ENCODE peak calls at places on chromosome 12, in five cellular contexts. One of them, this sample, is unnamed.
A peak's percentile ranks its signal among the peaks of the same experiment; 100 is the strongest.

GRCh38 chr12:51683763-51684357 is 92.8 kb downstream of the SCN8A start:
- DNase-seq in MM.1S: no peak
- DNase-seq in AG09319: peak; percentile 50
- DNase-seq in glutamatergic neuron: no peak
- DNase-seq in HFF-Myc: no peak
- DNase-seq in this sample: no peak

GRCh38 chr12:92400006-92400405 is 254.4 kb upstream of the BTG1 start:
- DNase-seq in AG09319: no peak
- DNase-seq in MM.1S: no peak
- DNase-seq in glutamatergic neuron: no peak
- DNase-seq in HFF-Myc: no peak
- DNase-seq in this sample: no peak

GRCh38 chr12:32917094-32917611 is 20.6 kb upstream of the PKP2 start:
- DNase-seq in AG09319: no peak
- DNase-seq in HFF-Myc: no peak
- DNase-seq in glutamatergic neuron: no peak
- DNase-seq in MM.1S: no peak
- DNase-seq in this sample: no peak

GRCh38 chr12:70831538-70831937 is 89.0 kb downstream of the PTPRR start:
- DNase-seq in AG09319: no peak
- DNase-seq in glutamatergic neuron: no peak
- DNase-seq in HFF-Myc: no peak
- DNase-seq in MM.1S: peak; percentile 84
- DNase-seq in this sample: no peak

GRCh38 chr12:1630081-1630826 is 1.2 kb downstream of the WNT5B start:
- DNase-seq in MM.1S: no peak
- DNase-seq in AG09319: no peak
- DNase-seq in glutamatergic neuron: peak; percentile 73
- DNase-seq in HFF-Myc: no peak
- DNase-seq in this sample: no peak

GRCh38 chr12:57377103-57377840 is 53.6 kb downstream of the R3HDM2 start:
- DNase-seq in MM.1S: peak; percentile 6
- DNase-seq in AG09319: no peak
- DNase-seq in HFF-Myc: no peak
- DNase-seq in glutamatergic neuron: no peak
- DNase-seq in this sample: no peak

GRCh38 chr12:62210422-62210821 is 49.8 kb upstream of the USP15 start:
- DNase-seq in MM.1S: peak; percentile 56
- DNase-seq in HFF-Myc: peak; percentile 15
- DNase-seq in AG09319: peak; percentile 18
- DNase-seq in glutamatergic neuron: peak; percentile 58
- DNase-seq in this sample: peak; percentile 39

GRCh38 chr12:117114784-117115183 is 15.6 kb upstream of the TESC start:
- DNase-seq in MM.1S: no peak
- DNase-seq in AG09319: no peak
- DNase-seq in glutamatergic neuron: no peak
- DNase-seq in HFF-Myc: no peak
- DNase-seq in this sample: no peak

GRCh38 chr12:1184402-1184801 is 193.4 kb downstream of the ERC1 start:
- DNase-seq in glutamatergic neuron: no peak
- DNase-seq in AG09319: no peak
- DNase-seq in MM.1S: no peak
- DNase-seq in HFF-Myc: no peak
- DNase-seq in this sample: no peak

GRCh38 chr12:5568325-5568981 is 136.5 kb downstream of the NTF3 start:
- DNase-seq in MM.1S: no peak
- DNase-seq in glutamatergic neuron: no peak
- DNase-seq in HFF-Myc: no peak
- DNase-seq in AG09319: no peak
- DNase-seq in this sample: no peak

GRCh38 chr12:117506333-117506732 is 144.9 kb upstream of the NOS1 start:
- DNase-seq in glutamatergic neuron: no peak
- DNase-seq in MM.1S: no peak
- DNase-seq in HFF-Myc: no peak
- DNase-seq in AG09319: no peak
- DNase-seq in this sample: no peak

GRCh38 chr12:10562306-10562933 is 51.0 kb downstream of the MAGOHB start:
- DNase-seq in MM.1S: peak; percentile 40
- DNase-seq in HFF-Myc: no peak
- DNase-seq in glutamatergic neuron: no peak
- DNase-seq in AG09319: no peak
- DNase-seq in this sample: peak; percentile 42

GRCh38 chr12:89949457-89950195 is 241.0 kb upstream of the ATP2B1 start:
- DNase-seq in MM.1S: no peak
- DNase-seq in glutamatergic neuron: no peak
- DNase-seq in HFF-Myc: peak; percentile 93
- DNase-seq in AG09319: peak; percentile 54
- DNase-seq in this sample: peak; percentile 65

GRCh38 chr12:29230800-29231560 is 81.9 kb downstream of the FAR2 start:
- DNase-seq in glutamatergic neuron: no peak
- DNase-seq in HFF-Myc: no peak
- DNase-seq in MM.1S: no peak
- DNase-seq in AG09319: no peak
- DNase-seq in this sample: no peak

GRCh38 chr12:131072446-131073230 is 118.9 kb downstream of the ADGRD1 start:
- DNase-seq in HFF-Myc: no peak
- DNase-seq in AG09319: no peak
- DNase-seq in MM.1S: no peak
- DNase-seq in glutamatergic neuron: no peak
- DNase-seq in this sample: no peak

GRCh38 chr12:118307069-118307954 is 65.4 kb downstream of the TAOK3 start:
- DNase-seq in MM.1S: no peak
- DNase-seq in AG09319: peak; percentile 72
- DNase-seq in HFF-Myc: peak; percentile 70
- DNase-seq in glutamatergic neuron: no peak
- DNase-seq in this sample: peak; percentile 37

GRCh38 chr12:132795847-132796246 is 32.8 kb downstream of the GOLGA3 start:
- DNase-seq in HFF-Myc: no peak
- DNase-seq in MM.1S: no peak
- DNase-seq in glutamatergic neuron: no peak
- DNase-seq in AG09319: no peak
- DNase-seq in this sample: no peak

GRCh38 chr12:2904260-2904659 is 13.6 kb downstream of the TULP3 start:
- DNase-seq in HFF-Myc: no peak
- DNase-seq in AG09319: no peak
- DNase-seq in MM.1S: no peak
- DNase-seq in glutamatergic neuron: no peak
- DNase-seq in this sample: no peak

GRCh38 chr12:66755727-66756395 is 77.0 kb upstream of the GRIP1 start:
- DNase-seq in HFF-Myc: no peak
- DNase-seq in MM.1S: peak; percentile 56
- DNase-seq in AG09319: no peak
- DNase-seq in glutamatergic neuron: no peak
- DNase-seq in this sample: no peak

GRCh38 chr12:76259660-76260389 is 88.4 kb downstream of the BBS10 start:
- DNase-seq in glutamatergic neuron: no peak
- DNase-seq in HFF-Myc: peak; percentile 69
- DNase-seq in MM.1S: no peak
- DNase-seq in AG09319: peak; percentile 53
- DNase-seq in this sample: no peak

GRCh38 chr12:93707836-93708235 is 30.7 kb downstream of the CRADD start:
- DNase-seq in HFF-Myc: no peak
- DNase-seq in MM.1S: no peak
- DNase-seq in AG09319: no peak
- DNase-seq in glutamatergic neuron: no peak
- DNase-seq in this sample: no peak

GRCh38 chr12:117502633-117503032 is 141.2 kb upstream of the NOS1 start:
- DNase-seq in HFF-Myc: no peak
- DNase-seq in MM.1S: no peak
- DNase-seq in AG09319: no peak
- DNase-seq in glutamatergic neuron: no peak
- DNase-seq in this sample: no peak

GRCh38 chr12:85866929-85867776 is 6.9 kb upstream of the NTS start:
- DNase-seq in glutamatergic neuron: no peak
- DNase-seq in MM.1S: peak; percentile 54
- DNase-seq in AG09319: peak; percentile 38
- DNase-seq in HFF-Myc: peak; percentile 11
- DNase-seq in this sample: peak; percentile 38
- TF ChIP-seq CTCF in glutamatergic neuron: peak; percentile 88
- TF ChIP-seq CTCF in MM.1S: peak; percentile 75
- TF ChIP-seq CTCF in AG09319: peak; percentile 76
- TF ChIP-seq CTCF in HFF-Myc: peak; percentile 62
- TF ChIP-seq CTCF in this sample: peak; percentile 55

GRCh38 chr12:20593611-20594010 is 101.5 kb upstream of the SLCO1C1 start:
- DNase-seq in HFF-Myc: no peak
- DNase-seq in AG09319: no peak
- DNase-seq in glutamatergic neuron: no peak
- DNase-seq in MM.1S: no peak
- DNase-seq in this sample: no peak
- TF ChIP-seq CTCF in HFF-Myc: no peak
- TF ChIP-seq CTCF in AG09319: no peak
- TF ChIP-seq CTCF in glutamatergic neuron: no peak
- TF ChIP-seq CTCF in MM.1S: no peak
- TF ChIP-seq CTCF in this sample: no peak

DNA sequence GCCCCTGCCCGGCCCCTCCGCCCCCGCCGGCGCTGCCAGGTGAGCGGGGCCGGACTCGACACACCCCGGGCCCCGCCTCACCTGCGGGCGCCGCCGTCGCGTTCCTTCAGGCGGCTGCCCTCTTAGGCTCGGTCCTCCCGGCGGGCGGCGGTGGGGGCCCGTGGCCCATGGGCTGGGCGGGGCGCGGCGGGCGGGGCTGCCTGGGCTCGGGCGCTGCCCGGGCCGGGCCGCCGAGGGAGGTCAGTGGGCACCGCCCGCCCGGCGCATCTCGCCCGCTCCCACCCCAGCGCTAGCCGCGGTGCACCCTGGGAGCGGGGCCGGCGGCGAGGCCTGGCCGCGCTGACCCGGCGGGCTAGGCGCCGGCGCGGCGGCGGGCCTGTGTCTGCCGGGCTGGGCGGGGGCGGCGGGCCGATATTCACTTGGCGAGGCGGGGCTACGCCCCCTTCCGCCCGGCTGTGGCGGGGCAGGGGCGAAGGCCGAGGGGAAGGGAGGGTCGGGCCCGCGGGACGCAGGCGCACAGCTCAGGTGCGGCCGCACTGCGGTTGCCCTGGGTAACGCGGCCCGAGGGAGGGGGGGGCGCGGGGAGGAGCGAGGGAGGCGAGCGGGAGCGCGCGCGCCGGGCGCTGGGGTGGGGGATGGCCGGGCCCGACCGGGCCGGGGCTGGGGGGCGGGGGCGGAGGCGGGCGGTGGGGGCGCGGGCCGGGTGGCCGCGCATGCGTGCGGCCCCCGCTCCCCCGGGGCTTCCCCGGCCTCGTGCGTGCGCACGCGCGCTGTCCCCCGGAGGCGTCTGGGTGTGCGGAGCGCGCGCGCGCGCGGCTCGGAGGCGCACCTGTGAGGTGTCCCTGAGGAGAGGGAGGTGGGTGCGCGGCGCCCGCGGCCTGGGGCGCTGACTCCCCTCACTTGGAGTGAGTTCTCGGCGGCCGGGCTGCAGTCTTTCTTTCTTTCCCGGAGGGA is at the start of the genes CCDC92 and ZNF664:
- DNase-seq in HFF-Myc: peak; percentile 56
- DNase-seq in AG09319: peak; percentile 83
- DNase-seq in glutamatergic neuron: peak; percentile 99
- DNase-seq in MM.1S: peak; percentile 85
- DNase-seq in this sample: peak; percentile 100
- TF ChIP-seq CTCF in HFF-Myc: no peak
- TF ChIP-seq CTCF in AG09319: no peak
- TF ChIP-seq CTCF in glutamatergic neuron: no peak
- TF ChIP-seq CTCF in MM.1S: no peak
- TF ChIP-seq CTCF in this sample: no peak

DNA sequence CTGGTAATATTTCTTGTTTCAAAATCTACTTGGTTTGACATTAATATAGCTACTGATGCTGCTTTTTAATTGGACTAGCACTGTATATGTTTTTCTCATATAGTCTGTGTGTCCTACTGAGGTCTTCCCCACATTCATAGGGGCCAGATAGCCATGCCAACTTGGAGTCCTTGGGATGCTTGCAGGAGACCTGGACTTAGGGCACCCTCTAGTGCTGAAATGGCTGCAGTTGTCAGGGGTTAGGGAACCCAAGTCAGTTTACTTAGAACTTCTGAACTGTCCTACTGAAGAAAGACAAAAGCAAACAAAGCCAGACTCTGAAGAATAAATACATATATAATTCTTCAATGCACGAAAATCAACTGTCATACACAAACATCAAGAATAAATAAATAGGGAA is 279.9 kb upstream of the SYT1 start:
- DNase-seq in AG09319: no peak
- DNase-seq in HFF-Myc: peak; percentile 4
- DNase-seq in MM.1S: peak; percentile 54
- DNase-seq in glutamatergic neuron: no peak
- DNase-seq in this sample: no peak
- TF ChIP-seq CTCF in AG09319: peak; percentile 9
- TF ChIP-seq CTCF in HFF-Myc: peak; percentile 39
- TF ChIP-seq CTCF in MM.1S: peak; percentile 78
- TF ChIP-seq CTCF in glutamatergic neuron: no peak
- TF ChIP-seq CTCF in this sample: no peak

DNA sequence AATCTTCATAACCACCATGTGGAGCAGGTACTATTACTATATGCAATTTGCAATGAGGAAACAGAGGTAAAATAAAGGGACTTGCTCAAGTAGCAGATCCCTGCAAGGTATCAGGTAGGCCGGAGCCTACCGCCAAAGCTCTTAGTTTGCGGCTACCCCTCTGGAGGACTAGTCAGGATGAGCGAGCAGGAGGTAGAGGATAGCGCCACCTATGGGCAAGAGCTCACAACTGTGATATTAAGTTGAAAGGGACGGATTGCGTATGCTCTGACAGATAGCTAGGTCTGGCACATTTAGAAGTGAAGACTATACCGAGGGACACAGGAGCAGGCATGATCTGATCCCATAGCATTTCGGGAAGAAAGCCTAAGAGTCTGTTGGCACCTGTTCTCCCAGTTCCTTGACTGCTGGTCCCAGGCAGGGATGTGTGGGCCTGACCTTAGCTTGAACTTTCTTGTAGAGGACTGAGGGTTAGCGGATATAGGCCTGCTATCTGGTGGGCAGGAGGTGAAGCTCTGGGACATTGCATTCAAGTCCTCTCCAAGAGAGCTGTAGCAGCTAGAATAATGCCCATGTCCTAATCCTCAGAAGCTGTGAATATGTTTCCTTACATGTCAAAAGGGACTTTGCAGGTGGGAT is 48.0 kb downstream of the SLC17A8 start:
- DNase-seq in AG09319: peak; percentile 3
- DNase-seq in HFF-Myc: peak; percentile 41
- DNase-seq in glutamatergic neuron: peak; percentile 71
- DNase-seq in MM.1S: peak; percentile 62
- DNase-seq in this sample: peak; percentile 20
- TF ChIP-seq CTCF in AG09319: peak; percentile 59
- TF ChIP-seq CTCF in HFF-Myc: peak; percentile 76
- TF ChIP-seq CTCF in glutamatergic neuron: peak; percentile 83
- TF ChIP-seq CTCF in MM.1S: peak; percentile 72
- TF ChIP-seq CTCF in this sample: peak; percentile 64

This sample was measured in GM20000.